ENCODE peak calls at places on chromosomes 11 and 22, in four cellular contexts. U is astrocyte of the spinal cord, E is psoas muscle, B is cardiac muscle cell. F is an unnamed sample.

GRCh38 chr11:118068206-118068944 is 8.5 kb upstream of the TMPRSS4 start:
- DNase-seq in E (no peak), B (peak), U (no peak), F (no peak)

GRCh38 chr11:59179121-59179520 is 7.2 kb downstream of the DTX4 start:
- DNase-seq in E (no peak), U (no peak), B (no peak), F (no peak)

GRCh38 chr11:130846606-130847005 is 69.7 kb downstream of the SNX19 start:
- DNase-seq in B (peak), U (no peak), E (no peak), F (no peak)

GRCh38 chr22:23068096-23068831 is 2.1 kb upstream of the GNAZ start:
- DNase-seq in B (no peak), E (no peak), U (no peak), F (no peak)

GRCh38 chr11:16787035-16787744 is 48.7 kb downstream of the C11orf58 start:
- DNase-seq in E (no peak), U (peak), B (no peak), F (peak)

GRCh38 chr11:80007616-80008015 is 566.8 kb upstream of the TENM4 start:
- DNase-seq in E (no peak), U (no peak), B (no peak), F (no peak)

GRCh38 chr11:131977854-131978253 is 607.4 kb downstream of the NTM start:
- DNase-seq in B (no peak), U (peak), E (no peak), F (peak)

GRCh38 chr22:33539902-33540751 is 380.1 kb downstream of the LARGE1 start:
- DNase-seq in E (peak), B (no peak), U (no peak), F (no peak)

GRCh38 chr22:32880061-32880460 is 78.6 kb downstream of the TIMP3 start:
- DNase-seq in U (no peak), E (no peak), B (no peak), F (peak)

GRCh38 chr11:126393143-126393542 is 37.7 kb downstream of the ST3GAL4 start:
- DNase-seq in B (no peak), U (no peak), E (no peak), F (no peak)

GRCh38 chr11:125578783-125579182 is 9.5 kb downstream of the EI24 start:
- DNase-seq in B (no peak), U (no peak), E (no peak), F (no peak)

GRCh38 chr11:62879554-62879953 is 1.1 kb upstream of the SLC3A2 start:
- DNase-seq in U (peak), B (no peak), E (peak), F (peak)

GRCh38 chr11:25596701-25597100 is 735.2 kb upstream of the ANO3 start:
- DNase-seq in E (no peak), B (no peak), U (no peak), F (no peak)

GRCh38 chr11:106697058-106697457 is 321.2 kb downstream of the GUCY1A2 start:
- DNase-seq in B (no peak), U (peak), E (no peak), F (peak)

DNA sequence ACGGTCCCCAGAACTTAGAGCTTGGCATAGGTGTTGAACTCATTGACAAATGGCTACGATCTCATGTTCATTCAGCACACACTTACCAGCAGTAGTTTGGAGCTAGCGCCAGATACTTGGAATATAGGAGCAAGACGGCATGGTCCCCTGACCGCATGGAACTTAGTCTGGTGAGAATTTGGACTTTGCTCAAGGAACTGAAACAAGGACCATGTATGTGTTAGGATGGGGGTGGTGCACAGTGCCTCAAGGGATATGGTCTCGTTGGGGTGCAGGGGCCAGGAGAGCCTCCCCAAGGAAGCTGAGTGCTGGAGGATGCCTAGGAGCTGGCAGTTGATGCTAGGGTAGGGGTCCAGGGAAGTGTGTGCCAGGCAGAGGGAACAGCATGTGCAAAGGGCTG is 119.2 kb downstream of the KIAA1671 start:
- DNase-seq in U (no peak), B (no peak), E (no peak), F (no peak)
- H3K4me3 ChIP-seq in U (no peak), B (no peak), E (no peak), F (no peak)

DNA sequence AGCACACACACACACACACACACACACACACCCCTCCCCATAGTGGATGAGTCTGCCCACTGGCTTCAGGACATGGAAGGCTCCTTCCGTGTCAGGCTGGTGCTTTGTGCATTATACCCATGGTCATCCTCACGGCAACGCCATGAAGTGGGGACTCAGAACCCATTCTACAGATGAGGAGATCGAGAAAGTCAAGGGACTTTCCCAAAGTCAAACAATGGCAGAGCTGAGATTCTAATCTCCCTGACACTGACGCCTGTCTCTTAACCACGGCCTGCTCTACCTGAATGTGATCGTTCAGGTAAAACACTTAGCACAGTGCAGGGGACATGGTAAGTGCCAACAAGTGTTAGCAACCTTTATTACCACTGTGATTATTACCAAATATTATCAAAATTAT is 4.3 kb upstream of the MN1 start:
- DNase-seq in E (no peak), B (no peak), U (no peak), F (no peak)
- H3K4me3 ChIP-seq in E (no peak), B (no peak), U (no peak), F (no peak)

GRCh38 chr11:12678092-12678491 is 3.9 kb downstream of the TEAD1 start:
- DNase-seq in U (peak), E (no peak), B (no peak), F (no peak)
- H3K4me3 ChIP-seq in U (peak), E (peak), B (no peak), F (peak)

GRCh38 chr11:114161486-114162250 is 102.2 kb downstream of the ZBTB16 start:
- DNase-seq in B (no peak), U (no peak), E (no peak), F (no peak)

GRCh38 chr11:114159320-114159719 is 99.8 kb downstream of the ZBTB16 start:
- DNase-seq in B (no peak), E (no peak), U (no peak), F (no peak)

GRCh38 chr11:114158886-114159285 is 99.4 kb downstream of the ZBTB16 start:
- DNase-seq in E (peak), B (no peak), U (no peak), F (no peak)

GRCh38 chr11:114160884-114161283 is 101.4 kb downstream of the ZBTB16 start:
- DNase-seq in E (no peak), B (no peak), U (peak), F (no peak)

GRCh38 chr11:114159802-114160588 is 100.5 kb downstream of the ZBTB16 start:
- DNase-seq in E (peak), U (peak), B (peak), F (peak)
- H3K4me3 ChIP-seq in E (peak), U (peak), B (no peak), F (no peak)

GRCh38 chr22:46077669-46078099 is 72.6 kb upstream of the PPARA start:
- DNase-seq in E (peak), B (no peak), U (no peak), F (no peak)

GRCh38 chr22:46078241-46079092 is 71.9 kb upstream of the PPARA start:
- DNase-seq in B (no peak), E (peak), U (no peak), F (peak)

GRCh38 chr22:46075764-46076531 is 74.4 kb upstream of the PPARA start:
- DNase-seq in U (no peak), E (peak), B (no peak), F (no peak)

GRCh38 chr22:46074771-46075551 is 75.4 kb upstream of the PPARA start:
- DNase-seq in B (no peak), U (peak), E (peak), F (no peak)

GRCh38 chr22:46076651-46077339 is 73.5 kb upstream of the PPARA start:
- DNase-seq in E (peak), U (no peak), B (no peak), F (peak)
- H3K4me3 ChIP-seq in E (peak), U (peak), B (no peak), F (peak)

DNA sequence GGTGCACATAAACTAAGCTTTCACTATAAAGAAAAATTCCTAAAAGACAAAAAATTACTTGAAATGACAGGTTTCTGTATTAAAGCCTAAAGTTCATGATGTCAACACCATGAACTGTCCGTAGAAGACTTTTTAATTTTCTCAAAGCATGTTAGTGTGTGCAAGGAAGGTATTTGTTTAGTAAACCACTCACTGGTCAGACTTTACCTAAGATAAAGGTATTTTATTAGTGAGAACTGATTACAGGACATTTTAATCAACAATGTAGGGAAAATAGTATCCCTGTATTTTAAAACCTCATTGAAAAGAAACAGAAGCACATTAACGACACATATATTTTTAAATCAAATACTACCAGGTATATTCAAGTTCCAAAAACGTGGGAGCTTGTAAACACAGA is 2.9 kb downstream of the PICALM start:
- DNase-seq in U (no peak), E (no peak), B (no peak), F (no peak)
- H3K4me3 ChIP-seq in U (peak), E (peak), B (peak), F (peak)

F was measured in foreskin fibroblast.